ENCODE peak calls at places on chromosomes 16 and 17, in eight cellular contexts. G is CD8-positive, alpha-beta T cell; E is brain microvascular endothelial cell; I is hepatocyte; O is neural progenitor cell; V is AG04449; D is heart right ventricle; K is SK-N-SH. M is an unnamed sample.

GRCh38 chr16:54282202-54282922 is 4.2 kb downstream of the IRX3 start:
- DNase-seq in V (no peak), O (peak), I (peak), K (peak), E (no peak), D (peak), G (no peak), M (peak)

GRCh38 chr16:69107311-69107962 is 2.0 kb downstream of the HAS3 start:
- DNase-seq in K (peak), O (peak), E (no peak), D (peak), G (no peak), I (peak), V (no peak), M (no peak)

GRCh38 chr16:55501549-55502322 is 7.1 kb upstream of the LPCAT2 start:
- DNase-seq in O (peak), E (no peak), D (no peak), K (peak), G (no peak), I (no peak), V (no peak), M (no peak)

GRCh38 chr17:68834328-68834836 is 120.8 kb downstream of the ABCA8 start:
- DNase-seq in D (no peak), V (no peak), I (no peak), G (no peak), O (no peak), E (no peak), K (no peak), M (no peak)

GRCh38 chr17:82745524-82745923 is 6.3 kb upstream of the TBCD start:
- DNase-seq in K (no peak), E (no peak), I (no peak), G (no peak), D (no peak), O (no peak), V (no peak), M (no peak)

GRCh38 chr17:28643979-28644781 is 778 bp downstream of the BLTP2 start:
- DNase-seq in K (peak), V (no peak), G (no peak), D (peak), E (peak), I (peak), O (peak), M (peak)

GRCh38 chr17:75343007-75343406 is 53.8 kb upstream of the SLC25A19 start:
- DNase-seq in D (no peak), K (no peak), I (no peak), G (no peak), V (no peak), E (no peak), O (no peak), M (no peak)

GRCh38 chr16:53745753-53746258 is 41.9 kb downstream of the FTO start:
- DNase-seq in E (no peak), D (no peak), G (no peak), V (no peak), I (no peak), K (no peak), O (no peak), M (no peak)

GRCh38 chr17:35438433-35438832 is 6.1 kb upstream of the SLFN12 start:
- DNase-seq in G (no peak), I (no peak), V (no peak), K (no peak), E (no peak), O (no peak), D (no peak), M (no peak)

GRCh38 chr16:54370653-54371052 is 84.1 kb upstream of the IRX3 start:
- DNase-seq in D (peak), V (no peak), O (peak), E (no peak), I (peak), G (no peak), K (no peak), M (no peak)

GRCh38 chr16:1667271-1667670 is 10.8 kb upstream of the JPT2 start:
- DNase-seq in E (no peak), I (no peak), V (no peak), O (no peak), G (no peak), K (no peak), D (no peak), M (no peak)

GRCh38 chr16:87431926-87432325 is 39.8 kb downstream of the MAP1LC3B start:
- DNase-seq in O (no peak), K (peak), V (peak), D (no peak), E (peak), I (peak), G (no peak), M (peak)

GRCh38 chr17:82985973-82986372 is 93.4 kb upstream of the METRNL start:
- DNase-seq in V (no peak), O (peak), E (peak), I (peak), G (peak), K (peak), D (no peak), M (peak)

GRCh38 chr17:1490643-1491405 is 1.7 kb downstream of the MYO1C start:
- DNase-seq in D (peak), G (peak), O (peak), K (peak), V (no peak), E (no peak), I (peak), M (peak)

GRCh38 chr17:28700830-28701492 is 10.7 kb downstream of the PROCA1 start:
- DNase-seq in V (no peak), D (no peak), K (no peak), O (no peak), G (no peak), I (no peak), E (no peak), M (no peak)

GRCh38 chr17:30323895-30324319 is 9.9 kb downstream of the TMIGD1 start:
- DNase-seq in D (no peak), K (no peak), V (no peak), E (peak), G (peak), I (no peak), O (no peak), M (peak)

GRCh38 chr16:1046271-1046955 is 26.1 kb upstream of the SSTR5 start:
- DNase-seq in V (no peak), G (no peak), I (no peak), E (no peak), O (no peak), D (no peak), K (no peak), M (no peak)

GRCh38 chr16:81536648-81537047 is 92.0 kb downstream of the CMIP start:
- DNase-seq in O (no peak), K (no peak), D (no peak), V (no peak), I (no peak), E (no peak), G (no peak), M (no peak)

GRCh38 chr17:56358651-56359050 is 205.4 kb downstream of the ANKFN1 start:
- DNase-seq in V (no peak), O (no peak), K (no peak), D (no peak), I (no peak), G (no peak), E (no peak), M (peak)

GRCh38 chr17:32774286-32775084 is 102.4 kb downstream of the MYO1D start:
- DNase-seq in O (no peak), G (no peak), E (no peak), I (no peak), K (no peak), D (no peak), V (no peak), M (no peak)

GRCh38 chr16:74035816-74036215 is 260.8 kb upstream of the PSMD7 start:
- DNase-seq in G (no peak), D (no peak), V (no peak), E (peak), I (peak), K (peak), O (peak), M (peak)

GRCh38 chr16:88351521-88352101 is 31.1 kb upstream of the ZNF469 start:
- DNase-seq in I (no peak), G (no peak), K (peak), E (no peak), V (no peak), D (no peak), O (no peak), M (no peak)

GRCh38 chr16:21526923-21527807 is 72.2 kb upstream of the METTL9 start:
- DNase-seq in K (peak), O (peak), G (no peak), E (no peak), I (no peak), D (no peak), V (no peak), M (no peak)

GRCh38 chr17:41642252-41643156 is 18.1 kb upstream of the KRT17 start:
- DNase-seq in V (no peak), E (no peak), K (no peak), I (peak), D (no peak), G (no peak), O (no peak), M (no peak)

GRCh38 chr16:74995986-74996385 is 2.8 kb upstream of the ZNRF1 start:
- DNase-seq in V (no peak), O (no peak), G (no peak), I (no peak), E (no peak), D (no peak), K (no peak), M (no peak)

GRCh38 chr16:66695935-66696668 is 441 bp downstream of the CMTM4 start:
- DNase-seq in G (no peak), I (peak), K (no peak), O (peak), E (no peak), V (no peak), D (peak), M (no peak)

GRCh38 chr16:85970712-85971220 is 71.8 kb downstream of the IRF8 start:
- DNase-seq in E (no peak), O (no peak), I (peak), V (no peak), K (no peak), G (no peak), D (no peak), M (no peak)

GRCh38 chr17:1090454-1091189 is 89.2 kb downstream of the ABR start:
- DNase-seq in G (no peak), O (no peak), K (no peak), V (no peak), D (no peak), E (no peak), I (no peak), M (no peak)

GRCh38 chr16:14007460-14007859 is 63.7 kb upstream of the MRTFB start:
- DNase-seq in G (no peak), O (no peak), K (no peak), I (no peak), E (peak), V (peak), D (no peak), M (peak)

DNA sequence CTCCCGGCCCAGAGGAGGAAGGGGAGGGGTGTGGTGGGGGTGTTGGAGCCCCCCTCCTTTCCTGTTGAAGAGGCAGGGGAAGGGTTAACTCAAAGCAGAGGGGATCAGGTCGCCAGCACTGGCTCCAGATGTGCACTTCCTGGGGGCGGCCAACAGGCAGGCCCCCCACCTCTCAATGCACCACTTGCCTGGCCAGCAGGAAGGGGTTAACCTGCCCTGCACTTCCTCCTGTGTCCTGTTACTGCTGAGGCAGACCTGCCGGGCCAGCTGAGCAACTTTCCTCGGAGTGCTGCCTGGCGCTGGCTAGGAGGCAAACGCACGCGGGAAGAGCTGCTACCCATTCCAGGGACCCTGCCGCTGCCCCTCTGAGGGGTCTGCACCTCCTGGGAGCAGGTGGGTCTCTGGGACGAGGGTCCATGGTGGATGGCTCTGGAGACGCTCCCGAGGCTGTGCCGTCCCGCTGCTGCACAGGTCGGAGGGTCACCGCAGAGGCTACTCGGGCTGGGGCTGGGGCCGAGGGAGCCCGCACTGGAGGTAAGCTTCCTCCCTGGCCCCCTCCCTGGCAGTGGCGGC is at the start of gene EPN3:
- DNase-seq in E (no peak), O (peak), G (no peak), I (peak), D (no peak), V (no peak), K (peak), M (no peak)
- H3K4me3 ChIP-seq in E (no peak), O (peak), G (no peak), I (peak), D (peak), V (no peak), K (peak), M (no peak)

DNA sequence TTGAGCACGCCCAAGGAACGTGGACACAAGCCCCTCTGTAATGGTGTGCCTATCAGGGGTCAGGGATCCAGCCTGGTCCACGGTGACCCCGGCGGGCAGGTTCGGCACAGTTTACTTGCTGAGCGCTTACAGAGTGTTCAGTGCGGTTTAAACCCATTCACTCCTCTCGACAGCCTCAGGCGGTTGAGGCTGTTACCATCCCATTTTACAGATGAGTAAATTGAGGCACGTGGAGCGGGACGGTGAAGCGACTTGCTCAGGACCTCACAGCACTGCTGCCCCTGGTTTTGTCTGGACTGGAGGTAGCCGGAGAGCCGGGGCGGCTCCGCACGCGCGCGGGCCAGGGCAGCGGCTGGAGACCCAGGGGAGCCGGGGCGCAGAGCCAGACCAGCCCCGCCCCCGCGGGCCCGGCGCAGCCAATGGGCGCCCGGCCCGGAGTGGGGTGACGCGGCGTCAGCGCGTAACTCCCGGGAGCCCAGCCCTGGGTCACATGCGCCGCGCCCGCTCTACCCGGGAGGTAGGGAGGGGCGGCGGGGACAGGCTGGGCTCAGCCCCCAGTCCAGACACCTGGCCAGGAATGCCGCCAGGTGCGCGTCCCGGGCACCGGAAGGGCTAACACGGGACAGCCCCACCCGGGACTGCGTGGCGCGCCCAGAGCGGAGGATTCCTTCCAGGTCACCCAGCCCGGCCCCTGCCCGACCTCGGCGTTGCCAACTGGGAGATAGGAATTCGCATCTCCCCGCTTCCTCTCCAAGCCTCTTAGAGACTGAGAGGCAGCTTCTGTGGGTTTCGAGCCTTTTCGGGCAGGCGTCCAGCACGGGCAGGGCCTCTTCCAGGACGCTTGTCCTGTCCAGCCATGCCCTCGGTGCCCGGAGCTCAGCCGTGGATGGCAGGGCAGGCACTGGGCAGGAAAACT is 3.3 kb upstream of the SREBF1 start:
- DNase-seq in V (peak), I (peak), D (peak), E (peak), G (peak), O (peak), K (peak), M (peak)
- H3K4me3 ChIP-seq in V (peak), I (no peak), D (peak), E (peak), G (peak), O (peak), K (peak), M (peak)

GRCh38 chr17:17783121-17783824 is 53.5 kb downstream of the SREBF1 start:
- DNase-seq in O (peak), E (no peak), K (peak), G (peak), I (peak), D (peak), V (no peak), M (peak)
- H3K4me3 ChIP-seq in O (peak), E (peak), K (peak), G (peak), I (peak), D (peak), V (peak), M (peak)

GRCh38 chr17:48577330-48577945 is 712 bp downstream of the HOXB4 start:
- DNase-seq in D (no peak), V (no peak), G (no peak), E (no peak), I (no peak), K (no peak), O (no peak), M (no peak)
- H3K4me3 ChIP-seq in D (peak), V (peak), G (peak), E (peak), I (peak), K (no peak), O (no peak), M (no peak)

GRCh38 chr16:3168706-3169105 is 19.3 kb upstream of the OR1F1 start:
- DNase-seq in K (no peak), E (no peak), V (no peak), I (no peak), O (no peak), G (no peak), D (no peak), M (no peak)

GRCh38 chr16:3164121-3164991 is 23.6 kb upstream of the OR1F1 start:
- DNase-seq in D (no peak), E (no peak), I (no peak), K (no peak), G (no peak), V (no peak), O (no peak), M (no peak)

GRCh38 chr16:3166505-3166886 is 21.5 kb upstream of the OR1F1 start:
- DNase-seq in O (no peak), V (no peak), I (no peak), E (no peak), D (no peak), G (no peak), K (no peak), M (no peak)

GRCh38 chr16:3161235-3162018 is 26.6 kb upstream of the OR1F1 start:
- DNase-seq in D (no peak), I (no peak), O (no peak), K (no peak), E (no peak), V (no peak), G (no peak), M (no peak)

GRCh38 chr16:3165111-3165822 is 22.7 kb upstream of the OR1F1 start:
- DNase-seq in D (no peak), G (no peak), K (no peak), V (no peak), I (no peak), E (no peak), O (no peak), M (no peak)
- H3K4me3 ChIP-seq in D (peak), G (no peak), K (no peak), V (no peak), I (no peak), E (no peak), O (peak), M (no peak)

GRCh38 chr16:51151435-51151950 is 423 bp upstream of the SALL1 start:
- DNase-seq in K (peak), I (peak), G (no peak), D (peak), V (no peak), O (peak), E (no peak), M (peak)
- H3K4me3 ChIP-seq in K (no peak), I (peak), G (no peak), D (peak), V (peak), O (peak), E (peak), M (peak)

DNA sequence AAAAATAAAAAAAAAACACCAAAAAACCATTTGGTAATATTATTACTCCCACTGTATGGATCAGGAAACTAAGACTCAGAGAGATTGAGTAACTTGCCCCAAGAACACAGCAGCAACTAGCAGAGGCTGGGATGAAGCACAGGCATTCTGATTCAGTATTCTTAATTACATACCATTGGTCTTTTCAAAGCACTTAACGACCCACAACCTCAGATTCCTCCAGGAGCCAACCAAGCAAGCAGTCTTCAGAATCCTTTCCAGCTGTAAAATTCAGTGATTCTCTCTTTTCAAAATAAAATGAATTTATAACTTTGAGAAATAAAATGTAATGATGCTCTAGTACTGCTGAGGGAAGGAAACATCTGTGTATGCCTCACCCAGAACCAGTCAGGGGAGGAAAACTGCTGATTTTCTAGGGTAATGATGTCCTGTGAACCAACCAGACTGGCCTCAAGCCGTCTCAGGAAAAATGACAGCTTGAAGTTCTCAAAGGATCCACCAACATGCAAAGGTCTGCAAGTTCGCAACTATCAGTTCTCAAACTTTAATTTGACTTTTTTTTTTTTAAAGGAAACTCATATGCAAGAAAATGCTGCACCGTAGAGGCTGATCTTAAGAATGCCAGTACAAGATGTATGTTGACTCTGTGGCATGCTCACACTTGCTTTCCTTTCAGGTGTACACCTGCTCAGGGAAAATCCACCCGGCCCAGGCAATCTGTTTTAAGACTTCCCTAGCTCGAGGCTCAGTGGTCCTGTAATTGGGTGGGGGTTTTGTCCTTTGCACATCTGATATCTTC is 9.0 kb downstream of the CUEDC1 start:
- DNase-seq in I (no peak), O (no peak), V (no peak), D (no peak), G (no peak), K (no peak), E (no peak), M (peak)
- H3K4me3 ChIP-seq in I (no peak), O (no peak), V (peak), D (peak), G (peak), K (no peak), E (peak), M (peak)

DNA sequence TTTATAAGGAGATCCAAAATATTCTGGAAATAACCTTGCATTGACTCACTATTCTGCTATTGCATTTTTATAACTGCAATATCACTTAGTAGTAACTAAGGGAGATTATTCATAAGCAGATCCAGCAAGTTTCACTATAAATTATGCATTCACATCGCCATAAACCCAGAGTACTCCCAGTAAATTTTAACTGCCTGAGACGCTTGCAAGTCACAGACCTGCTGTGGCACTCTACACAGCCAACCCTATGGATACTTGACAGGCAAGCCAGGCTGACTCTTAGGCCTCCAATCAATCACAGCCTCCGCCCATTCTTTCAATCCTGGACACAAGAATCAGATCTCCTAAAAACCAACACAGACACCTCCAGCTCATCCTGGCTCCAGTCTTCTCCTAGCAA is 28.2 kb downstream of the USP31 start:
- DNase-seq in G (no peak), I (no peak), D (no peak), V (no peak), K (no peak), O (peak), E (no peak), M (no peak)
- H3K4me3 ChIP-seq in G (no peak), I (no peak), D (no peak), V (no peak), K (no peak), O (no peak), E (no peak), M (no peak)

M was measured in foreskin fibroblast.